ENCODE peak calls at places on chromosome 15, in eight cellular contexts. P, T, E, G, I, U, H and N are unnamed samples.
A peak's percentile ranks its signal among the peaks of the same experiment; 100 is the strongest.

GRCh38 chr15:63405683-63406456 is 24.2 kb upstream of the CA12 start:
- DNase-seq in H (no peak), G (no peak), E (peak; percentile 30), T (no peak), I (no peak), U (no peak), P (no peak), N (no peak)

GRCh38 chr15:82045179-82045891 is 483 bp downstream of the MEX3B start:
- DNase-seq in H (peak; percentile 45), G (no peak), I (peak; percentile 42), P (peak; percentile 44), U (no peak), E (no peak), T (no peak), N (peak; percentile 68)

GRCh38 chr15:89964555-89964954 is 36.6 kb upstream of the ZNF710 start:
- DNase-seq in G (no peak), E (no peak), I (no peak), H (no peak), U (no peak), T (no peak), P (no peak), N (no peak)

GRCh38 chr15:89462198-89462912 is 34.0 kb downstream of the RHCG start:
- DNase-seq in E (peak; percentile 43), H (no peak), G (no peak), U (no peak), T (no peak), P (no peak), I (peak; percentile 42), N (no peak)

GRCh38 chr15:95520511-95520910 is 810.0 kb upstream of the NR2F2 start:
- DNase-seq in E (no peak), T (no peak), G (no peak), I (no peak), H (no peak), P (no peak), U (no peak), N (no peak)

GRCh38 chr15:38651328-38652038 is 86.9 kb upstream of the RASGRP1 start:
- DNase-seq in G (no peak), H (no peak), I (no peak), P (no peak), T (no peak), U (peak; percentile 24), E (no peak), N (no peak)

GRCh38 chr15:22979069-22979698 is 984 bp downstream of the CYFIP1 start:
- DNase-seq in G (no peak), I (peak; percentile 41), H (peak; percentile 63), U (no peak), P (peak; percentile 54), E (no peak), T (no peak), N (peak; percentile 75)

GRCh38 chr15:61115241-61115640 is 113.9 kb downstream of the RORA start:
- DNase-seq in P (no peak), G (no peak), I (no peak), T (no peak), H (no peak), U (no peak), E (no peak), N (no peak)

GRCh38 chr15:39030291-39031070 is 465.9 kb upstream of the RASGRP1 start:
- DNase-seq in P (no peak), H (no peak), T (no peak), G (no peak), I (no peak), U (no peak), E (no peak), N (no peak)

GRCh38 chr15:57297163-57297593 is 79.1 kb upstream of the CGNL1 start:
- DNase-seq in I (no peak), E (no peak), U (no peak), T (no peak), P (no peak), G (no peak), H (no peak), N (no peak)

GRCh38 chr15:57957113-57957512 is 108.4 kb downstream of the ALDH1A2 start:
- DNase-seq in U (no peak), P (no peak), I (no peak), H (no peak), E (no peak), T (no peak), G (no peak), N (no peak)